ENCODE peak calls at places on chromosomes 12 and 14, in four cellular contexts. C, S, L and I are unnamed samples.

GRCh38 chr14:89807905-89808304 is 146.6 kb downstream of the EFCAB11 start:
- DNase-seq in C (no peak), S (no peak), L (no peak), I (no peak)

GRCh38 chr12:48883305-48884171 is 17.9 kb upstream of the RND1 start:
- DNase-seq in C (peak), S (no peak), L (no peak), I (no peak)

GRCh38 chr12:95700316-95700785 is 90.2 kb downstream of the NTN4 start:
- DNase-seq in C (peak), S (no peak), L (no peak), I (no peak)

GRCh38 chr12:8950287-8950574 is 786 bp upstream of the M6PR start:
- DNase-seq in C (no peak), S (no peak), L (no peak), I (no peak)

GRCh38 chr12:104416160-104416559 is 40.6 kb upstream of the CHST11 start:
- DNase-seq in C (no peak), S (no peak), L (no peak), I (no peak)

GRCh38 chr14:89201645-89202044 is 215.4 kb downstream of the FOXN3 start:
- DNase-seq in C (no peak), S (no peak), L (peak), I (no peak)

GRCh38 chr12:116656371-116656770 is 81.5 kb downstream of the SPRING1 start:
- DNase-seq in C (no peak), S (no peak), L (no peak), I (no peak)

GRCh38 chr14:67940894-67941455 is 121.4 kb downstream of the RAD51B start:
- DNase-seq in C (peak), S (no peak), L (no peak), I (no peak)

GRCh38 chr12:24854017-24854416 is 94.9 kb downstream of the BCAT1 start:
- DNase-seq in C (no peak), S (no peak), L (no peak), I (no peak)

GRCh38 chr12:1515010-1515409 is 79.4 kb downstream of the FBXL14 start:
- DNase-seq in C (no peak), S (no peak), L (no peak), I (no peak)

GRCh38 chr12:104460973-104461693 is 4.4 kb downstream of the CHST11 start:
- DNase-seq in C (no peak), S (no peak), L (peak), I (no peak)

GRCh38 chr14:65208548-65208947 is 106.2 kb upstream of the MAX start:
- DNase-seq in C (no peak), S (no peak), L (no peak), I (no peak)

GRCh38 chr12:41979574-41979973 is 165.1 kb downstream of the GXYLT1 start:
- DNase-seq in C (peak), S (no peak), L (no peak), I (no peak)

GRCh38 chr14:74324945-74325361 is 22.2 kb upstream of the ABCD4 start:
- DNase-seq in C (peak), S (peak), L (peak), I (no peak)

GRCh38 chr12:5165296-5165970 is 121.8 kb downstream of the KCNA5 start:
- DNase-seq in C (no peak), S (no peak), L (no peak), I (no peak)

GRCh38 chr14:62743569-62743968 is 301.7 kb downstream of the KCNH5 start:
- DNase-seq in C (no peak), S (no peak), L (no peak), I (no peak)

GRCh38 chr12:40325349-40325960 is 100.7 kb downstream of the LRRK2 start:
- DNase-seq in C (peak), S (peak), L (peak), I (no peak)

GRCh38 chr14:93974299-93974698 is 2.1 kb downstream of the ASB2 start:
- DNase-seq in C (no peak), S (no peak), L (no peak), I (no peak)

GRCh38 chr12:9391751-9392240 is 183.6 kb upstream of the PZP start:
- DNase-seq in C (no peak), S (no peak), L (no peak), I (no peak)

GRCh38 chr12:81610955-81611889 is 147.9 kb downstream of the PPFIA2 start:
- DNase-seq in C (peak), S (no peak), L (peak), I (no peak)

GRCh38 chr12:52634266-52635056 is 16.1 kb upstream of the KRT73 start:
- DNase-seq in C (no peak), S (peak), L (no peak), I (no peak)

GRCh38 chr12:83476006-83476405 is 789.3 kb downstream of the TMTC2 start:
- DNase-seq in C (no peak), S (no peak), L (no peak), I (no peak)

GRCh38 chr14:32307881-32308582 is 21.1 kb upstream of the AKAP6 start:
- DNase-seq in C (peak), S (no peak), L (no peak), I (no peak)

GRCh38 chr12:52561880-52562449 is 9.0 kb upstream of the KRT71 start:
- DNase-seq in C (peak), S (no peak), L (no peak), I (no peak)

GRCh38 chr12:105970885-105971284 is 167.9 kb downstream of the NUAK1 start:
- DNase-seq in C (no peak), S (no peak), L (no peak), I (no peak)

GRCh38 chr14:75705014-75705413 is 44.0 kb downstream of the TTLL5 start:
- DNase-seq in C (no peak), S (no peak), L (no peak), I (no peak)

GRCh38 chr12:10163084-10163483 is 8.8 kb downstream of the OLR1 start:
- DNase-seq in C (no peak), S (no peak), L (no peak), I (no peak)

GRCh38 chr12:114729731-114730130 is 45.8 kb upstream of the TBX3 start:
- DNase-seq in C (peak), S (no peak), L (no peak), I (no peak)

GRCh38 chr12:113271853-113272561 is 50.7 kb downstream of the TPCN1 start:
- DNase-seq in C (no peak), S (peak), L (no peak), I (no peak)

GRCh38 chr12:56189918-56190694 is 823 bp upstream of the SMARCC2 start:
- DNase-seq in C (peak), S (peak), L (peak), I (peak)

GRCh38 chr12:110279561-110279960 is 1.5 kb upstream of the ATP2A2 start:
- DNase-seq in C (no peak), S (no peak), L (no peak), I (no peak)

GRCh38 chr12:108840605-108841328 is 16.6 kb downstream of the SSH1 start:
- DNase-seq in C (no peak), S (no peak), L (no peak), I (no peak)

GRCh38 chr12:54991161-54991991 is 6.8 kb upstream of the TESPA1 start:
- DNase-seq in C (no peak), S (no peak), L (peak), I (no peak)